ENCODE peak calls at places on chromosomes 4 and X, in seven cellular contexts. J is neural progenitor cell, R is PC-3, P is GM23248, Z is GM23338, D is MM.1S, Y is HCT116. C is an unnamed sample.

GRCh38 chr4:134422776-134423175 is 221.2 kb upstream of the PABPC4L start:
- DNase-seq in J (no peak), R (no peak), P (no peak), Z (no peak), D (no peak), Y (no peak), C (no peak)

GRCh38 chrX:1190596-1191145 is 21.8 kb downstream of the CRLF2 start:
- DNase-seq in J (no peak), R (no peak), P (no peak), Z (no peak), D (no peak), Y (no peak), C (no peak)

GRCh38 chr4:39562792-39563191 is 35.6 kb upstream of the UGDH start:
- DNase-seq in J (no peak), R (no peak), P (no peak), Z (no peak), D (no peak), Y (no peak), C (no peak)

GRCh38 chrX:153973127-153974002 is 811 bp downstream of the TMEM187 start:
- DNase-seq in J (no peak), R (no peak), P (no peak), Z (no peak), D (no peak), Y (no peak), C (no peak)

GRCh38 chr4:147927377-147928137 is 195.7 kb downstream of the ARHGAP10 start:
- DNase-seq in J (no peak), R (peak; percentile 24), P (no peak), Z (peak; percentile 40), D (no peak), Y (no peak), C (no peak)

GRCh38 chr4:131085009-131085408 is 1989.1 kb downstream of the C4orf33 start:
- DNase-seq in J (no peak), R (no peak), P (no peak), Z (no peak), D (no peak), Y (no peak), C (no peak)

GRCh38 chr4:21593268-21594002 is 355.1 kb downstream of the KCNIP4 start:
- DNase-seq in J (no peak), R (no peak), P (peak; percentile 45), Z (no peak), D (no peak), Y (no peak), C (peak; percentile 4)

GRCh38 chrX:23854945-23855344 is 52.8 kb downstream of the APOO start:
- DNase-seq in J (no peak), R (no peak), P (peak; percentile 1), Z (no peak), D (no peak), Y (no peak), C (peak; percentile 17)

GRCh38 chr4:80990851-80991250 is 39.7 kb upstream of the BMP3 start:
- DNase-seq in J (peak; percentile 42), R (no peak), P (no peak), Z (peak; percentile 21), D (no peak), Y (no peak), C (no peak)

GRCh38 chr4:76211769-76212168 is 1.9 kb downstream of the SCARB2 start:
- DNase-seq in J (no peak), R (no peak), P (peak; percentile 31), Z (no peak), D (no peak), Y (no peak), C (no peak)

GRCh38 chrX:63993936-63994335 is 208.9 kb upstream of the ARHGEF9 start:
- DNase-seq in J (no peak), R (no peak), P (no peak), Z (no peak), D (no peak), Y (no peak), C (no peak)

GRCh38 chrX:109155161-109155560 is 326.7 kb downstream of the GUCY2F start:
- DNase-seq in J (no peak), R (no peak), P (no peak), Z (no peak), D (no peak), Y (no peak), C (no peak)

GRCh38 chr4:84493092-84493850 is 5.8 kb downstream of the NKX6-1 start:
- DNase-seq in J (peak; percentile 90), R (no peak), P (peak; percentile 54), Z (peak; percentile 90), D (no peak), Y (no peak), C (peak; percentile 58)
- TF ChIP-seq EZH2 in J (peak; percentile 98), R (no peak), P (peak; percentile 94), Z (peak; percentile 87), D (no peak), Y (no peak), C (peak; percentile 96)

GRCh38 chrX:41518841-41519220 is 71.7 kb downstream of the NYX start:
- DNase-seq in J (no peak), R (no peak), P (no peak), Z (no peak), D (no peak), Y (no peak), C (no peak)

GRCh38 chrX:41522071-41522470 is 74.9 kb downstream of the NYX start:
- DNase-seq in J (no peak), R (no peak), P (no peak), Z (no peak), D (no peak), Y (no peak), C (no peak)

GRCh38 chrX:41515376-41515775 is 68.2 kb downstream of the NYX start:
- DNase-seq in J (no peak), R (no peak), P (no peak), Z (peak; percentile 16), D (no peak), Y (no peak), C (no peak)

GRCh38 chrX:41516995-41517660 is 70.0 kb downstream of the NYX start:
- DNase-seq in J (peak; percentile 16), R (no peak), P (no peak), Z (peak; percentile 17), D (no peak), Y (no peak), C (no peak)

DNA sequence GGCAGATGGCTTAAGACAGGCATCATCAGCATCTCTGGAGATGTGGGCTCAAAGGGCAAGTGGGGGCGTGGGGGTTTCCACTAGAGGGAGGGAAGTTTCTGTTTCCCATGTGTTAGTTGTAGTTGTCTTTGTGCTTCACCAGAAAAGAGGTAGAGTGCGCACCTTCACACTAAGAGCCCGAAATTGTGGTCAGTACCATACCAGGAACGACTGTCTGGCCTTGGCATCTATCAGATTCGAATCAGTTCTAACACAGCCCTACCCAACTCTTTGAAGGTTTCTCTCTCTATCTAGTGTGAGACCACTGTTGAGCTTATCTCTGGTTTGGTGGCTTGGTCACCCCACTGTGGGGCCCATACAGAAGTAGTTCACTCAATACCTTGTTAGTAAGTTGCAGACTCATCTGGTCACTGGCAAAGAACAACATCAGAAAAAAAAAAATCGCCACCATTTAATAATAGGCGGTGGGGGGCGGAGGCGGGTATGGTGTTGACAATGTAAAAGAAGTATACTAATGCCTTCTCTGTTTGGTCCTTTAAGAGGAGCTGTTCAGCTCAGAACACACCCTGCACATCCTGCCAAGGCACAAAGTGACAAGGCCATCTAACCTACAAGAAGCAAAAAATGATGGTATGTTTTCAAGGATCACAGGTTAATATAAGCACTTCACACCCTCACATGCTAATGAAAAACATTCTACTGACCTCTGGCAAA is 71.1 kb downstream of the NYX start:
- DNase-seq in J (no peak), R (no peak), P (no peak), Z (no peak), D (no peak), Y (no peak), C (no peak)
- TF ChIP-seq EZH2phosphoT487 in J (no peak), R (no peak), P (no peak), Z (no peak), D (no peak), Y (no peak), C (no peak)

GRCh38 chr4:145034727-145035211 is 63.2 kb downstream of the ANAPC10 start:
- DNase-seq in J (no peak), R (no peak), P (peak; percentile 87), Z (no peak), D (no peak), Y (peak; percentile 55), C (peak; percentile 12)
- TF ChIP-seq EZH2 in J (no peak), R (no peak), P (no peak), Z (no peak), D (no peak), Y (no peak), C (no peak)

DNA sequence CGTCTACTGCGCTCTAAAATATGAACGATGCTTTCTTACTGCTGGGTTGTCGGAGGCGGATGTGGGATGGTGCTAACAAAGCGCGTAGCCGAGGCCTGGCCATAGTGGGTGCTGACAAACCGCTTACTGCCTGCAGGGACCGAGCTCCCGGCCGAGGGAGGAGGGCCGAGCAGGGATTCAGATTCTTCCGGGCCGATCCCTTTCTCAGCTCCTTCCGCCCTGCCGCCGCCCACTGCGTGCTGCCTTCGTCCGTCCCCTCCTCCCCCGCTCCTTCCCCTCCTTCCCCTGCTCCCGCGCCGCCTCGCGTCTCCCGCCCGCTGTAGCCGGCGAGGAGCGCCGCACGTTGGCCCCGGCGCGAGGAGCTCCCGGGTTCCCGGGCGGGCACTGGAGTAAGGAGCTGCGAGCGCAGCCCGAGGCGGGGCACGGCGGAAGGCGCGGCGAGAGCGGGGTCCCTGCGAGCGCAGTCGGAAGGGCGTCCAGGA is at the start of gene STK32B:
- DNase-seq in J (peak; percentile 88), R (peak; percentile 65), P (peak; percentile 86), Z (peak; percentile 87), D (peak; percentile 55), Y (no peak), C (peak; percentile 76)
- TF ChIP-seq EZH2phosphoT487 in J (no peak), R (no peak), P (no peak), Z (no peak), D (no peak), Y (no peak), C (no peak)

GRCh38 chrX:53481816-53482485 is 47.8 kb upstream of the HSD17B10 start:
- DNase-seq in J (peak; percentile 76), R (peak; percentile 81), P (peak; percentile 70), Z (peak; percentile 81), D (peak; percentile 61), Y (peak; percentile 45), C (peak; percentile 63)

GRCh38 chrX:53486285-53486684 is 52.1 kb upstream of the HSD17B10 start:
- DNase-seq in J (no peak), R (no peak), P (no peak), Z (no peak), D (no peak), Y (no peak), C (no peak)

GRCh38 chrX:53479295-53479694 is 45.1 kb upstream of the HSD17B10 start:
- DNase-seq in J (peak; percentile 7), R (peak; percentile 3), P (no peak), Z (peak; percentile 63), D (no peak), Y (no peak), C (no peak)

GRCh38 chrX:53481093-53481492 is 46.9 kb upstream of the HSD17B10 start:
- DNase-seq in J (peak; percentile 19), R (peak; percentile 48), P (peak; percentile 33), Z (peak; percentile 28), D (no peak), Y (no peak), C (no peak)

DNA sequence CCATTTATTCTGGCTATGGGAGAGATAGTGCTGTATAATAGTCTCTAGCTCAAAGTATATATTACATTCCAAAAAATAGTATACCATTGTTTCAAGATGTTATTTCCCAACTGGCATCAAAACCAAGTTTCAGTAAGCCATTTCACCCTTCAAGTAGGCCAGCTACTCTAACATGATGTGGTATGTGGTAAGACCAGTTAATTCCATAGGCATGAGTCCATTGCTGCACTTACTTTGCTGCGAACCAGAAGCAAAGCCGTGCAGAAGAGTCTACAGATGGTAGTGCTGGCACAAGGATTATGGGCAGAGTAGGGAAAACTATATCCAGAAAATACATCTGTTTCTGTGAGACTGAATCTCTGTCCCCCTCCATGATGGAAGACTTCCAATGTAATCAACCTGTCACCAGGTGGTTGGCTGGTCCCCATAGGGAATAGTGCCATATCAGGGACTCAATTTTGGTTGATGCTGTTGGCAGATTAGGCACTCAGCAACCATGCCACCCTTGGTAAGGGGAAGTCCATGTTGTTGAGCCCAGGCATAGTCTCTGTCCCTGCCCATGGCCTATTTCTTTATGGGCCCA is 49.8 kb upstream of the HSD17B10 start:
- DNase-seq in J (no peak), R (peak; percentile 31), P (peak; percentile 76), Z (no peak), D (no peak), Y (no peak), C (no peak)
- TF ChIP-seq EZH2 in J (no peak), R (no peak), P (no peak), Z (no peak), D (no peak), Y (no peak), C (no peak)

C was measured in hepatocyte.